ENCODE peak calls at places on chromosome 2, in four cellular contexts. R is body of pancreas, V is choroid plexus epithelial cell, F is HCT116. H is an unnamed sample.

GRCh38 chr2:160581448-160581847 is 87.8 kb upstream of the RBMS1 start:
- DNase-seq in R (no peak), F (no peak), V (peak; percentile 27), H (no peak)

GRCh38 chr2:229725716-229726346 is 11.5 kb upstream of the DNER start:
- DNase-seq in F (peak; percentile 33), R (no peak), V (peak; percentile 95), H (no peak)

GRCh38 chr2:199798004-199798403 is 53.0 kb downstream of the FTCDNL1 start:
- DNase-seq in V (no peak), F (no peak), R (no peak), H (no peak)

GRCh38 chr2:109703798-109704197 is 89.6 kb downstream of the SOWAHC start:
- DNase-seq in R (no peak), V (no peak), F (no peak), H (no peak)

GRCh38 chr2:234494361-234495075 is 2.4 kb downstream of the ARL4C start:
- DNase-seq in V (peak; percentile 21), F (no peak), R (peak; percentile 38), H (no peak)

GRCh38 chr2:158134655-158135054 is 33.0 kb downstream of the UPP2 start:
- DNase-seq in R (peak; percentile 29), F (no peak), V (no peak), H (no peak)

GRCh38 chr2:230898016-230898415 is 27.0 kb downstream of the GPR55 start:
- DNase-seq in F (no peak), R (no peak), V (no peak), H (no peak)

GRCh38 chr2:147485210-147485851 is 359.5 kb upstream of the ACVR2A start:
- DNase-seq in R (no peak), F (no peak), V (no peak), H (no peak)

GRCh38 chr2:58067001-58067400 is 20.4 kb downstream of the VRK2 start:
- DNase-seq in F (no peak), R (no peak), V (no peak), H (no peak)

GRCh38 chr2:45124456-45124855 is 115.2 kb upstream of the SIX2 start:
- DNase-seq in R (no peak), F (no peak), V (no peak), H (no peak)

GRCh38 chr2:183250472-183250871 is 126.2 kb downstream of the NUP35 start:
- DNase-seq in R (no peak), V (no peak), F (no peak), H (peak; percentile 52)

GRCh38 chr2:183248866-183249567 is 124.8 kb downstream of the NUP35 start:
- DNase-seq in F (peak; percentile 24), R (no peak), V (peak; percentile 61), H (no peak)

GRCh38 chr2:183255406-183255805 is 131.2 kb downstream of the NUP35 start:
- DNase-seq in F (no peak), V (no peak), R (no peak), H (no peak)

GRCh38 chr2:183253441-183254130 is 129.3 kb downstream of the NUP35 start:
- DNase-seq in R (no peak), F (no peak), V (no peak), H (no peak)

GRCh38 chr2:183250061-183250460 is 125.8 kb downstream of the NUP35 start:
- DNase-seq in V (no peak), F (no peak), R (no peak), H (peak; percentile 78)
- TF ChIP-seq CTCF in V (no peak), F (no peak), R (no peak), H (no peak)

DNA sequence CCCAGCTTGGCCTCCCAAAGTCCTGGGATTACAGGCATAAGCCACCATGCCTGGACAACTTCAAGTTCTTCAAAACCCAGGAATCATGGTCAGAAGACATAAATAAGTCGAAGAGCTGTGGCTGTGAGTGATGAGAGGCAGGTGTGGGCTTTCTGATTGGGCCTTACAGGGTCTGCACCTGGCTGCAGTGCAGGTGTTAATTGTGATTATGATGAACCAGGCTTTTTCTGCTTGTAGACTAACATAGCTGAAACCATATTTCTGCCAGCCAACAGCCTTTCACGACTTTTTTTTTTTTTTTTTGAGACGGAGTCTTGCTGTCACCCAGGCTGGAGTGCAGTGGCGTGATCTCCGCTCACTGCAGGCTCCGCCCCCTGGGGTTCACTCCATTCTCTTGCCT is 14.9 kb upstream of the DTNB start:
- DNase-seq in F (no peak), R (no peak), V (no peak), H (no peak)
- TF ChIP-seq CTCF in F (no peak), R (no peak), V (no peak), H (no peak)

GRCh38 chr2:227377461-227378351 is 1.4 kb downstream of the TM4SF20 start:
- DNase-seq in V (no peak), F (peak; percentile 23), R (no peak), H (no peak)
- TF ChIP-seq CTCF in V (no peak), F (peak; percentile 16), R (no peak), H (no peak)

DNA sequence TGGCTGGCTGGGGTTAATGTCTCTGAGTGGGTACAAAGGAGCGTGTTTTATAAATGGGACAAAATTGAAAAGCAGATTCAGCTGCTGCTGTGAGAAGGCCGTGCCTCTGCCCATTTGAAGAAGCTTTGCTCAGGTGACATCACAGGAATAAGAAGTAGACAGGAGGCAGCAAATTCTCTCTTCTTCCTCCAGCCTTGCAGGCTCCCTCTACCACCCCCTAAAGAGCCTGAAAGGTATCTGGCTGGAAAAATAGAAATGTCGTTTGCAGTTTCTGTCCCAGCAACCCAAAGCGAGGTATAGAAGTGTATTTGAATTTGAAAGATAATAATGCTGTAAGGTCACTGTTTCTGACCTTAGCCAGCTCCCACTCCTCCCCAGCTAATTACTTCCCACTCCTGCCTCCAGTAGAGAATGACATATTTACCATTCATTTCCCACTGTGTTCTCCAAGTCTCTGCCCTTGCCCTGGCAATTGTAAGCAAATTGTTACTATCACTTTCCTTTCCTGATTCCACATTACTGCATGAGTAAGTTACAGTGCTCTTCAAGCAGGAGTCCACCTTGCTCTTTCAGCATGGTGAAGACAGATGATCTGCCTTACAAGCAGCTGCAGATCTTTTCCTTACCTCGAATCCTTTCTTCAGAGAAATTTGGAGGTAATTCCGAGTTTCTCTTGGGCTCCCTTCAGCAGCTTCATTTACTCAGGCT is 56.7 kb upstream of the RASGRP3 start:
- DNase-seq in R (no peak), F (no peak), V (peak; percentile 33), H (no peak)
- TF ChIP-seq CTCF in R (no peak), F (no peak), V (peak; percentile 27), H (no peak)

GRCh38 chr2:102581911-102582310 is 37.4 kb upstream of the SLC9A2 start:
- DNase-seq in V (no peak), R (no peak), F (no peak), H (no peak)

GRCh38 chr2:102589444-102589843 is 29.9 kb upstream of the SLC9A2 start:
- DNase-seq in R (no peak), F (no peak), V (no peak), H (no peak)

GRCh38 chr2:102588213-102588939 is 31.0 kb upstream of the SLC9A2 start:
- DNase-seq in R (no peak), F (no peak), V (no peak), H (no peak)

GRCh38 chr2:102582845-102583244 is 36.5 kb upstream of the SLC9A2 start:
- DNase-seq in F (no peak), R (no peak), V (no peak), H (no peak)

GRCh38 chr2:102585704-102586404 is 33.5 kb upstream of the SLC9A2 start:
- DNase-seq in R (no peak), F (no peak), V (no peak), H (no peak)
- TF ChIP-seq CTCF in R (no peak), F (no peak), V (no peak), H (no peak)

GRCh38 chr2:62724886-62725711 is 19.6 kb downstream of the EHBP1 start:
- DNase-seq in V (no peak), F (peak; percentile 22), R (peak; percentile 60), H (no peak)
- TF ChIP-seq CTCF in V (peak; percentile 16), F (peak; percentile 29), R (no peak), H (peak; percentile 42)

DNA sequence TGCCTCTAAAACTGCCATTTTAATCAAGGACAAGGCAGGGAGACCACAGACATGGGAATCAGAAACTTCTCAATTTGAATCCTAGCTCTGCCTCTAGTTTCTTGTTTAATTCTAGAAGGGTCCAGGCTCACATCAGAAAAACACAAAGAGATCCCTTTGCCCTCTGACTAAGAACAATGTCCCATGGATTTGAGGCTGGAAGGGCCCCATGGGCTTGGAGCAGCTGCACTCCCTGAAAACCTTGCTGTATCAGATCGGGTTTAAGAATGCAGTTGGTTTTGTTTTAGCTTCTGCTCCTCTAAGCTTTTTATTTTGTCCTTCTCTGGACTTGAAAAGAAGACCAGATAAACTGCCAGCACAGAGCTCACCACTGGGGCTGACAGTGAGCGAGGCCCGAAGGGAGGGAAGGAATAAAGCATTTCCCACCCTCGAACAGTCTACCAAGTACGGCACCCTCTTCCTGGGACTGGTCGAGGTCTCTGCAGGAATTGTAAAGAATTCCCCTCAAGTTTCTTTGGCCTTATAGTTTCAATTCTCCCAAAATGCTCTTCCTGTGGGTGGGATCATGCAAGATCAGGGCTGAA is 69.3 kb upstream of the WIPF1 start:
- DNase-seq in F (no peak), V (no peak), R (no peak), H (no peak)
- TF ChIP-seq CTCF in F (no peak), V (peak; percentile 13), R (no peak), H (no peak)

DNA sequence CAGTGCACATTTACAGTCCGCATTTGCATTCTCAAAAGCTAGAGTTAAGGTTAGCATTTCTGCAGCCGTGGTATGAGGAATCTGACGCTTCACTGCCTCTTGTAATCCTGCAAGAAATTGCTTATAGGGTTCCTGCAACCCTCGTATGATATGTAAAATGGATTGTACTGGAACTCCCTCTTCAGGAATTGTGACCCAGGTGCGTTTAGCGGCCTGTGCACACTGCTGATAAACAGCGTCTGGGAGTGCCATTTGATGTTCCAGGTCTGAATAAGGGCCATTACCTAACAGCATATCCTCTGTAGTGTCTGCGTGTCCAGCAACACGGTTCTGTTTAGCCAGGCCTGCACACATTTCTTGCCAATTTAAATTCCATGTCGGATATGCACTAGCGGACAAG is 42.5 kb downstream of the CXCR4 start:
- DNase-seq in F (no peak), R (no peak), V (no peak), H (no peak)
- TF ChIP-seq CTCF in F (no peak), R (no peak), V (no peak), H (no peak)

H was measured in keratinocyte.